ENCODE peak calls at places on chromosomes 7 and 10, in four cellular contexts. M is Peyer's patch, C is body of pancreas, B is GM12864. R is an unnamed sample.

GRCh38 chr10:122044045-122044661 is 55.2 kb downstream of the TACC2 start:
- DNase-seq in C (peak), M (no peak), B (no peak), R (no peak)

GRCh38 chr10:58952747-58953466 is 223.5 kb upstream of the PHYHIPL start:
- DNase-seq in B (no peak), C (peak), M (no peak), R (peak)

GRCh38 chr10:30057421-30057841 is 2.0 kb downstream of the JCAD start:
- DNase-seq in C (no peak), M (no peak), B (no peak), R (no peak)

GRCh38 chr7:30470783-30471182 is 7.8 kb downstream of the NOD1 start:
- DNase-seq in M (no peak), C (peak), B (no peak), R (no peak)

GRCh38 chr7:1536768-1537630 is 6.5 kb downstream of the MAFK start:
- DNase-seq in C (peak), M (peak), B (no peak), R (no peak)

GRCh38 chr10:11874568-11875182 is 51.5 kb downstream of the PROSER2 start:
- DNase-seq in C (peak), B (no peak), M (no peak), R (peak)

GRCh38 chr10:86968271-86968993 is at the start of gene ADIRF:
- DNase-seq in M (peak), B (no peak), C (peak), R (no peak)

GRCh38 chr10:71848325-71849277 is 2.5 kb downstream of the PSAP start:
- DNase-seq in B (no peak), C (no peak), M (no peak), R (no peak)

GRCh38 chr10:131081386-131081785 is 230.1 kb downstream of the TCERG1L start:
- DNase-seq in M (no peak), C (no peak), B (no peak), R (no peak)

GRCh38 chr7:107659666-107660065 is 962 bp upstream of the SLC26A4 start:
- DNase-seq in B (no peak), C (no peak), M (no peak), R (peak)

GRCh38 chr10:117126034-117126433 is 12.0 kb downstream of the VAX1 start:
- DNase-seq in C (no peak), B (no peak), M (no peak), R (no peak)

GRCh38 chr7:105806592-105807266 is 69.7 kb downstream of the ATXN7L1 start:
- DNase-seq in M (no peak), C (no peak), B (peak), R (peak)

GRCh38 chr10:102859911-102860310 is 5.9 kb downstream of the BORCS7 start:
- DNase-seq in C (peak), B (no peak), M (no peak), R (no peak)

GRCh38 chr10:101670635-101671034 is 24.3 kb downstream of the FBXW4 start:
- DNase-seq in M (no peak), C (no peak), B (peak), R (peak)

GRCh38 chr10:75121322-75121721 is 9.9 kb downstream of the SAMD8 start:
- DNase-seq in C (no peak), B (no peak), M (no peak), R (no peak)

GRCh38 chr7:2824678-2825461 is 19.2 kb downstream of the GNA12 start:
- DNase-seq in B (peak), M (no peak), C (no peak), R (peak)

GRCh38 chr10:82221750-82222149 is 346.8 kb downstream of the NRG3 start:
- DNase-seq in M (no peak), C (no peak), B (no peak), R (no peak)
- TF ChIP-seq CTCF in M (no peak), C (peak), B (no peak), R (no peak)

DNA sequence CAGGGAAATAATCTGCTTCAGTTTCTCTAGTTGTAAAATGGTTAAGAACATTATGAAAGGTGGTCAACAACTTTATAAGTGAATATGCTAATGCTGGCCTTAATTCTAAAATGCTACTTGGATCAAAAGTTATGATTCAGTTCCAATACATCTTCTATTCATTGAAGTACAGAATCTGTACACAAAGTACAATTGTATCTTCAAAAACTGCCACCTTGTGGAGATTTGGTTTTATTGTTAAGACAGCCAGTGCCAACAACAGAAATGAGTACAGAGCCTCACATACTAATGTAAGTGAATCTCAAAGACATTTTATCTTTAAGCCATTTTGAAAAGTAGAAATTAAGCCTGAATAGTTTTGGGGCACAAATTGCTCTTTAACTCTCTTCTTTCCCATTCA is 194.0 kb downstream of the CFTR start:
- DNase-seq in M (no peak), B (no peak), C (no peak), R (peak)
- TF ChIP-seq CTCF in M (no peak), B (no peak), C (peak), R (no peak)

DNA sequence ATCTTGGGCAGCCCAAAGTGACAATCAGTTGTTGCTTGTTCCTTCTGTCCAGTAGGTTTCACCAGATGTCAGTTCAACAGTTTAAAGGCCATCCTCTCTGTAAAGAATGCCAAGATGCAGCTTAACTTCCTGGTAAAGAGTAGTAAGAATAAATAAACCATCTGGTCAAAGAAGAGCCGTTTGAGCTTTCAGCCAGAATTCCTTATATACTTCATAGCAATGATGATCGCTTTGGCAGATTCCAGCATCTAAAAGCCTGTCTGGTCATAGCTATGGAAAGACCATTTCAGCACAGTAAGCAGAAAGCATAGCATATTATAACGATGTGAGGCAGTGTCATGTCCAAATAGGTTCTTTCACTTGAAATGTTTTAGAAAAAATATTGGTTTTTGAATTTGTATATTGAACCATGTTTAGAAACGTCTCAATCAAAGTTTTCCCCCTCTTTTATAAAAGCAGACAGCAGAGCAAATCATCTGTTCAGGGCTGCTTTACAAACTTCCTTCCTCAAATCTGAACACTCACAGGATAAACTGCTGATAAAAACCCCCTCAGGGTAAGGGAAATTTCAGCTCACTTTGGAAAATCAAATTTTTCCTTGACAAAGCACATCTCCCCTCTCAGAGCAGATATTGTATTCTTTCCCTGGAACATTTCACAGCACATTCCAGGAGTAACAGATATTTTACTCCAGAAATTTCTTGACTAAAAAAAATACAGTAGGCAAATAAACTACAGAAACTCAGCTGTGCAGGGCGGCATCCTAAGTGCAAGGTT is 184.1 kb downstream of the NOC3L start:
- DNase-seq in C (no peak), B (no peak), M (no peak), R (no peak)
- TF ChIP-seq CTCF in C (no peak), B (no peak), M (no peak), R (no peak)

DNA sequence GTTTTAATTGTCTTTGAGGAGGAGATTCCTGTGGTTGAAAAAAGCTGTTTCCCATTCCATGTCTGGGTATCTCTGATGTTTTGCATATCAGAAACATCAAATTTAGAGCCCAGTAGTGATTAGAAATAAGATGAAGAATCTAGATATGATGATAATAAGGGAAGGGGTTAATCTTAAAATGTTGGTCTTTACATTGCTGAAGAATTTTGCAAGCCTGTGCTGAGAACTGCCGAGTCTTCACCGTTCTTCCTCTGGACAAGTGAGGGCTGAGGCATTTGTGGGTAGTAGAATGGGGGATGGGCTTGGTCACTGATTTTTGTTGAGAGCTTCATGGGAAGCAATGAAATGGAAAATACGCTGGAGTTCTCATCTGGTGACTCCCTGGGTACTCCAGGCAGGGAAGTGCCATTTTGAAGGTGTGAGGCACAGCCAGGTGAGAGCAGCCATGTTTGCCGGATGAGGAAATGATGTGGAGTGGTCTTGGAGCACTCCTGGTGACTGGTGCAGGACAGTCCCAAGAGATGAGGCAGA is 10.2 kb downstream of the TCF7L2 start:
- DNase-seq in C (no peak), M (no peak), B (no peak), R (no peak)
- TF ChIP-seq CTCF in C (no peak), M (no peak), B (no peak), R (no peak)